ENCODE peak calls at places on chromosome 22, in five cellular contexts. E, N, O, V and Y are unnamed samples.

GRCh38 chr22:19419464-19420178 is 11.9 kb downstream of the HIRA start:
- DNase-seq in N (no peak), E (no peak), O (peak; percentile 33), V (no peak), Y (no peak)

GRCh38 chr22:17334054-17334453 is 35.2 kb upstream of the CECR2 start:
- DNase-seq in N (no peak), E (no peak), V (no peak), O (no peak), Y (no peak)

GRCh38 chr22:20738394-20739089 is 35.4 kb upstream of the SERPIND1 start:
- DNase-seq in E (no peak), V (no peak), O (no peak), N (no peak), Y (no peak)

GRCh38 chr22:50674606-50675552 is 2.3 kb downstream of the SHANK3 start:
- DNase-seq in O (no peak), V (no peak), N (no peak), E (no peak), Y (no peak)

GRCh38 chr22:31342389-31343125 is 3.6 kb downstream of the PATZ1 start:
- DNase-seq in N (no peak), V (no peak), E (no peak), O (no peak), Y (no peak)

GRCh38 chr22:17536269-17536668 is 27.0 kb upstream of the SLC25A18 start:
- DNase-seq in O (no peak), V (no peak), E (no peak), N (no peak), Y (no peak)

GRCh38 chr22:29658171-29658570 is 54.7 kb downstream of the NF2 start:
- DNase-seq in E (no peak), O (no peak), N (no peak), V (no peak), Y (no peak)

GRCh38 chr22:20624161-20624616 is 116.8 kb downstream of the MED15 start:
- DNase-seq in N (no peak), E (no peak), O (no peak), V (no peak), Y (no peak)

GRCh38 chr22:50576070-50576469 is 2.2 kb downstream of the CPT1B start:
- DNase-seq in E (no peak), V (no peak), N (no peak), O (no peak), Y (no peak)

GRCh38 chr22:17896552-17896951 is 122.3 kb upstream of the BID start:
- DNase-seq in V (no peak), O (no peak), E (peak; percentile 81), N (no peak), Y (no peak)

GRCh38 chr22:30742291-30743256 is 47.9 kb downstream of the OSBP2 start:
- DNase-seq in V (no peak), N (no peak), E (no peak), O (no peak), Y (no peak)

GRCh38 chr22:18999416-18999815 is 63.3 kb upstream of the PRODH start:
- DNase-seq in E (no peak), O (no peak), N (no peak), V (no peak), Y (no peak)

GRCh38 chr22:48921411-48921903 is 906.2 kb downstream of the BRD1 start:
- DNase-seq in O (no peak), N (peak; percentile 3), E (peak; percentile 63), V (no peak), Y (no peak)

GRCh38 chr22:40862537-40862936 is 624 bp upstream of the DNAJB7 start:
- DNase-seq in N (no peak), O (no peak), E (no peak), V (no peak), Y (no peak)

GRCh38 chr22:46862418-46863324 is 100.2 kb downstream of the TBC1D22A start:
- DNase-seq in N (no peak), V (no peak), E (no peak), O (no peak), Y (no peak)

GRCh38 chr22:22558071-22558971 is 744 bp downstream of the PRAME start:
- DNase-seq in V (no peak), N (no peak), O (no peak), E (no peak), Y (no peak)

GRCh38 chr22:25054943-25055511 is 102.5 kb downstream of the KIAA1671 start:
- DNase-seq in V (peak; percentile 74), N (no peak), E (no peak), O (no peak), Y (no peak)

GRCh38 chr22:41146573-41146972 is 54.2 kb downstream of the EP300 start:
- DNase-seq in N (no peak), V (no peak), E (no peak), O (no peak), Y (no peak)

GRCh38 chr22:18998998-18999397 is 62.9 kb upstream of the PRODH start:
- DNase-seq in O (no peak), V (no peak), E (no peak), N (no peak), Y (no peak)

GRCh38 chr22:49688516-49689254 is 139.0 kb downstream of the BRD1 start:
- DNase-seq in N (no peak), V (no peak), E (no peak), O (no peak), Y (no peak)

GRCh38 chr22:26483043-26483438 is 542 bp downstream of the HPS4 start:
- DNase-seq in E (no peak), O (no peak), N (no peak), V (no peak), Y (no peak)

GRCh38 chr22:26483439-26484359 is at the start of the genes HPS4 and SRRD:
- DNase-seq in E (peak; percentile 94), V (peak; percentile 80), O (peak; percentile 84), N (peak; percentile 93), Y (peak; percentile 53)

GRCh38 chr22:26485013-26485412 is 1.3 kb downstream of the SRRD start:
- DNase-seq in N (no peak), E (no peak), O (no peak), V (no peak), Y (no peak)

GRCh38 chr22:26485991-26486390 is 2.3 kb downstream of the SRRD start:
- DNase-seq in E (no peak), V (no peak), N (no peak), O (no peak), Y (no peak)

GRCh38 chr22:26484360-26484706 is 656 bp downstream of the SRRD start:
- DNase-seq in E (no peak), N (no peak), V (no peak), O (no peak), Y (no peak)
- TF ChIP-seq POLR2A in E (no peak), N (no peak), V (no peak), O (no peak), Y (no peak)

DNA sequence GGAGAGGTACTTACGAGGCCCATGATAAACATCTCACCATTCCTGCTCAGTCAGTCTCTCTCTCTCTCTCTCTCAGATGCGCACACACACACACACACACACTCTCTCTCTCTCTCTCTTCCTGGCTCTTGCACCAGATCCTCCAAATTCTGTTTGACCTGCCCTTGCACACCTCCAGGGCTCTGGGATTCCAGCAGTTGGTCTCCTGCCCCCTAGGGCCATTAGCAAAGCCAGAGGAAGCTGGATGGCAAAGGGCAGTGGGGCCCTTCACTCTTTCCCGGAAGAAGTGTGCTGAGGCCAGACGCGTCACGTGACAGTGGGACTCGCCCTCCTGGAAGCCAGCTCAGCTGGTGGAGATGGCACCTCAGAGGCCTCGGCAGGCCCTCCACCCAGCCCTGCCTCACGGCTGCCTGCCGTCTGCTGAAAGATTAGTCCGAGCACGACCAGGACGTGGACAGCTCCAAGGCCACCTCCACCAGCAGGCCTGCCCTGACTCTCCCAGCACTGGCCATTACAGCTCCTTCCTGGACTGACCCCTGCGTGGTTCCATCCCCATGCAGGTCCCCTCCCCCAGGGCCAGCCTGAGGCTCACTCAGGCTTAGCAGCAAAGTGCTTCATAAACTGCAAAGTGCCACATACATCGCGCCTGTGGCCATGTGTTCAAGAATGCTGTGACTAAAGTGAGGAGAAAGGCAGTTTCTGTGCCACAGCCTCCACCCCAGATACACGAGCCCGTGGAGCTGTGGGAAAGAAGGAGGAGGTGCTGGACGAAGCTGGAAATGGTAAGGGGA is 3.7 kb downstream of the PDGFB start:
- DNase-seq in V (peak; percentile 36), N (no peak), E (peak; percentile 86), O (no peak), Y (no peak)
- TF ChIP-seq POLR2A in V (no peak), N (no peak), E (no peak), O (no peak), Y (no peak)

DNA sequence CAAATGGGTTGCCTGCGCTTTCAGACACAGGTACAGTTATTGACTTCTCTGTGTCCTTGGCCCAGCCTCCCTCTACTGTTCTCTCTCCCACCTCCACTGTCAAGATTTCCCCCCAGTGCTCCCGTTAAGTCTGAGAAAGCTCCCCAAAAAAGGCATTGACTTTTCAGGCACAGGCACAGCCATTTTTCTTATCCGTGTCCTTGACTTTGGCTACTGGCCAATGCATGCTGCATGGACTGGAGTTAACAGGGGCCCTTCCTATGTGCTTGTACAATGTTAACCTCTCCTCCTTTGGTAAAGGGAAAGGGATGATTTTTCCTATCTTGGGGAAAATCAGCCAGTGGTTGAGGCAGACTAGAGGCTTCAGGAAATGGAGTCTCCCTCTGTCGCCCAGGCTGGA is 4.3 kb downstream of the APOL5 start:
- DNase-seq in E (no peak), V (no peak), N (no peak), O (no peak), Y (no peak)
- TF ChIP-seq POLR2A in E (no peak), V (no peak), N (no peak), O (no peak), Y (no peak)

GRCh38 chr22:27616033-27616432 is 185.5 kb downstream of the MN1 start:
- DNase-seq in E (no peak), N (no peak), V (no peak), O (no peak), Y (no peak)
- TF ChIP-seq POLR2A in E (no peak), N (no peak), V (no peak), O (no peak), Y (no peak)

GRCh38 chr22:42333544-42333943 is 63.1 kb upstream of the TCF20 start:
- DNase-seq in E (no peak), O (no peak), N (no peak), V (no peak), Y (no peak)
- TF ChIP-seq POLR2A in E (no peak), O (no peak), N (no peak), V (no peak), Y (no peak)